ENCODE peak calls at places on chromosomes 16 and 17, in six cellular contexts. One of them, this sample, is unnamed. For H3K36me3 and H3K9me2, the result is how much of the 10 kb centered on the place peaks cover.

GRCh38 chr17:44829558-44830358 is at the start of gene GJC1:
- DNase-seq in PC-3: peak
- DNase-seq in HCT116: no peak
- DNase-seq in MM.1S: peak
- DNase-seq in GM23338: peak
- DNase-seq in OCI-LY7: peak
- DNase-seq in this sample: no peak

GRCh38 chr16:25625620-25626019 is 66.1 kb upstream of the HS3ST4 start:
- DNase-seq in PC-3: no peak
- DNase-seq in GM23338: no peak
- DNase-seq in OCI-LY7: no peak
- DNase-seq in HCT116: no peak
- DNase-seq in MM.1S: no peak
- DNase-seq in this sample: no peak

GRCh38 chr16:50396770-50397525 is 28.2 kb upstream of the BRD7 start:
- DNase-seq in GM23338: no peak
- DNase-seq in HCT116: peak
- DNase-seq in OCI-LY7: no peak
- DNase-seq in PC-3: peak
- DNase-seq in MM.1S: no peak
- DNase-seq in this sample: peak

GRCh38 chr16:83899272-83899897 is 470 bp downstream of the MLYCD start:
- DNase-seq in MM.1S: peak
- DNase-seq in GM23338: peak
- DNase-seq in PC-3: peak
- DNase-seq in HCT116: no peak
- DNase-seq in OCI-LY7: peak
- DNase-seq in this sample: peak

GRCh38 chr16:4375717-4376116 is 4.1 kb downstream of the VASN start:
- DNase-seq in OCI-LY7: no peak
- DNase-seq in MM.1S: no peak
- DNase-seq in HCT116: no peak
- DNase-seq in GM23338: no peak
- DNase-seq in PC-3: no peak
- DNase-seq in this sample: peak

GRCh38 chr17:81317992-81318391 is 22.9 kb upstream of the SLC38A10 start:
- DNase-seq in HCT116: no peak
- DNase-seq in OCI-LY7: no peak
- DNase-seq in MM.1S: no peak
- DNase-seq in GM23338: peak
- DNase-seq in PC-3: no peak
- DNase-seq in this sample: no peak

GRCh38 chr16:71472041-71472440 is 10.0 kb upstream of the ZNF23 start:
- DNase-seq in HCT116: no peak
- DNase-seq in PC-3: no peak
- DNase-seq in MM.1S: no peak
- DNase-seq in OCI-LY7: no peak
- DNase-seq in GM23338: no peak
- DNase-seq in this sample: no peak

GRCh38 chr16:15958703-15959348 is 9.4 kb downstream of the ABCC1 start:
- DNase-seq in MM.1S: no peak
- DNase-seq in OCI-LY7: no peak
- DNase-seq in HCT116: no peak
- DNase-seq in GM23338: no peak
- DNase-seq in PC-3: no peak
- DNase-seq in this sample: no peak

GRCh38 chr17:76384222-76384986 is at the start of gene SPHK1:
- DNase-seq in GM23338: peak
- DNase-seq in PC-3: peak
- DNase-seq in MM.1S: peak
- DNase-seq in OCI-LY7: peak
- DNase-seq in HCT116: peak
- DNase-seq in this sample: peak

GRCh38 chr17:59121901-59122480 is 15.3 kb upstream of the TRIM37 start:
- DNase-seq in OCI-LY7: no peak
- DNase-seq in HCT116: no peak
- DNase-seq in PC-3: no peak
- DNase-seq in GM23338: no peak
- DNase-seq in MM.1S: no peak
- DNase-seq in this sample: no peak

GRCh38 chr16:19926449-19927390 is 42.1 kb upstream of the GPRC5B start:
- DNase-seq in GM23338: no peak
- DNase-seq in PC-3: peak
- DNase-seq in MM.1S: no peak
- DNase-seq in HCT116: peak
- DNase-seq in OCI-LY7: no peak
- DNase-seq in this sample: no peak

GRCh38 chr17:67241719-67242341 is 3.2 kb downstream of the HELZ start:
- DNase-seq in PC-3: no peak
- DNase-seq in OCI-LY7: no peak
- DNase-seq in GM23338: no peak
- DNase-seq in HCT116: no peak
- DNase-seq in MM.1S: no peak
- DNase-seq in this sample: no peak

GRCh38 chr17:27578718-27579085 is 52.3 kb upstream of the LGALS9 start:
- DNase-seq in PC-3: no peak
- DNase-seq in GM23338: no peak
- DNase-seq in HCT116: no peak
- DNase-seq in OCI-LY7: no peak
- DNase-seq in MM.1S: no peak
- DNase-seq in this sample: no peak

GRCh38 chr17:54177606-54178308 is 355.0 kb downstream of the KIF2B start:
- DNase-seq in MM.1S: peak
- DNase-seq in OCI-LY7: no peak
- DNase-seq in PC-3: no peak
- DNase-seq in HCT116: no peak
- DNase-seq in GM23338: no peak
- DNase-seq in this sample: no peak

GRCh38 chr16:6427621-6428020 is 905.0 kb upstream of the RBFOX1 start:
- DNase-seq in OCI-LY7: no peak
- DNase-seq in HCT116: no peak
- DNase-seq in GM23338: no peak
- DNase-seq in MM.1S: no peak
- DNase-seq in PC-3: no peak
- DNase-seq in this sample: no peak

GRCh38 chr17:72176902-72177660 is 56.3 kb downstream of the SOX9 start:
- DNase-seq in MM.1S: no peak
- DNase-seq in OCI-LY7: no peak
- DNase-seq in HCT116: no peak
- DNase-seq in PC-3: no peak
- DNase-seq in GM23338: peak
- DNase-seq in this sample: no peak

DNA sequence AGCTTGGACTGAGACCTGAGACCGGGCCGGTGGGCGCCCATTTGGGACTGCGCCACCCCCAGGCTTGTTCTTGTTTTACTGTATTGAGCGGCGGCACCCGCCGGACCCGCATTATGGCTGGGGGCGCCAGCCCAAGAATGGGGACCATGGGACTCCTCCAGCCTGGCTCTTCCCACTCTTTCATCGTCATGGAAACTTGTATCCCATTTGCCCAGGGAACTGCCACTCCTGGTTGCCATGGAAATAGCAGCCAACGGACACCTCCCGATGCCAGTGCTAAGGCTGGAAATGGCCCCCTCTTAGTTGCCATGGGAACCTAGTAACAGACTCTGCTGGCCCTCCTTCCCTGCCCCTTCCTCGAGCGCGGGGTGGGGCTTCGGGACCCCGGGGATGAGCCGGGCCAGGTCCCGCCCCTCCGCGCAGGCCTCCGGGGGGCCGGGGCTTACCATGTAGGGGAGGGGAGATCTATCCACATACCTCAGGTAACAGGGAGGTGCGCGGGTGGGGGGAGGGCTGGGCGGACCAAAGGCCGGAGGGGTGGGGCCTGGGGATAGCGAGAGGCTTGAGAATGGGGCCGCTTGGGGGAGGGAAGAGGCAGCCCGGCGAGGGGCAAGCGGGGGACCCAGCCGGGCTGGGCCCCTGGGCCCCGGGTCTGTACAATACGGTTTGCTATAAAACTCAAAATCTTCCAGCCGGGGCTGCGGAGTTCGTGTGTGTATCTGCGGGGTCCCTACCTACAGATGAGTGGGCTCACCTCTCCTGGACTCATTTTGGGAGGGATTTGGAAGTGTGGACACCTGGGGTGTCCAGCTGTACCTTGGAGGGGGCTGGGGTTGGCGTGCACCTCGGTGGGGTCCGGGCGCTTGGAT is 547 bp upstream of the ORAI3 start:
- DNase-seq in OCI-LY7: no peak
- DNase-seq in PC-3: peak
- DNase-seq in HCT116: peak
- DNase-seq in MM.1S: no peak
- DNase-seq in GM23338: peak
- DNase-seq in this sample: peak
- H2AFZ ChIP-seq in OCI-LY7: peak
- H2AFZ ChIP-seq in PC-3: peak
- H2AFZ ChIP-seq in HCT116: no peak
- H2AFZ ChIP-seq in MM.1S: peak
- H2AFZ ChIP-seq in GM23338: no peak
- H2AFZ ChIP-seq in this sample: peak

DNA sequence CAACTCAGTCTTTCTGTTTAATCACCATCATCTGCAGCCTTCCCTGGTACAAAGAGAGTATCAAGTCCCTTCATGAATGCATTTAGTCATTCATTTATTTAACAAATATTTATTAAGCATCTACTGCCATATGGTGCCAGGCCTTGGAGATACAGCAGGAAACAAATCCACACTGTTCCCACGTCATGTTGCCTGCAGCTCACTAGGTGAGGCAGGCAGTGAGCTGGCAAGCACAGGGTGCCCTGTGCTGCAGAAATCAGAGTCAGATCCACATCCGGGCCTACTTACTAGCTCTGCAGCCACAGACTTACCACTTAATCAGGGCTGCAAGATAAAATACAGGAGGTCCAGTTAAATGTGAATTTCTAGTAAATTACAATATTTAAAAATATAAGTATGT is 38.5 kb upstream of the CES5A start:
- DNase-seq in GM23338: no peak
- DNase-seq in PC-3: no peak
- DNase-seq in HCT116: no peak
- DNase-seq in MM.1S: no peak
- DNase-seq in OCI-LY7: no peak
- DNase-seq in this sample: no peak
- H3K36me3 ChIP-seq in GM23338: under half
- H3K36me3 ChIP-seq in PC-3: under half
- H3K36me3 ChIP-seq in HCT116: under half
- H3K36me3 ChIP-seq in MM.1S: under half
- H3K36me3 ChIP-seq in OCI-LY7: under half
- H3K36me3 ChIP-seq in this sample: under half

DNA sequence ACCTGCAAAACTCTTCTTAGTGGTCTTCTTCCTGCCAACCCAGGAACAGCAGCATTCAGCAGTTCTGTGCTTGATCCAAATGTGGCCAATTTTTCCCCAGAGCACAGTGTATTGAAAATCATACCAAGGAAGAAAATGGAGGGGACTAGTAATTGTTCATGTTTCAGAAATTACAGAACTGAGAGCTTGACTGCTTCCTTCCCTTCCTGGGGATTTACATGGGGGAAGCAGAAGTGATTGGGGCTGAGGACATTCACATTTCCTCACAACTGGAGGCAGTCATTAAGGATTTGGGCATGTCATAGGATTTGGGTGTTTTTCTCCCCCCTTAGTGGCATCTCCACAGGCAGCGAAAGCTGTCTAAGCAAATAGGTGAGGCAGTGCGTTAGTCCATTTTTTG is 19.7 kb downstream of the CIITA start:
- DNase-seq in HCT116: no peak
- DNase-seq in MM.1S: no peak
- DNase-seq in PC-3: no peak
- DNase-seq in OCI-LY7: no peak
- DNase-seq in GM23338: no peak
- DNase-seq in this sample: no peak
- H3K9me2 ChIP-seq in HCT116: under half
- H3K9me2 ChIP-seq in MM.1S: under half
- H3K9me2 ChIP-seq in PC-3: under half
- H3K9me2 ChIP-seq in OCI-LY7: under half
- H3K9me2 ChIP-seq in GM23338: under half
- H3K9me2 ChIP-seq in this sample: under half

GRCh38 chr17:82765357-82765756 is 13.5 kb downstream of the TBCD start:
- DNase-seq in MM.1S: no peak
- DNase-seq in GM23338: no peak
- DNase-seq in HCT116: no peak
- DNase-seq in PC-3: no peak
- DNase-seq in OCI-LY7: no peak
- DNase-seq in this sample: no peak
- H2AFZ ChIP-seq in MM.1S: no peak
- H2AFZ ChIP-seq in GM23338: no peak
- H2AFZ ChIP-seq in HCT116: no peak
- H2AFZ ChIP-seq in PC-3: no peak
- H2AFZ ChIP-seq in OCI-LY7: no peak
- H2AFZ ChIP-seq in this sample: no peak

DNA sequence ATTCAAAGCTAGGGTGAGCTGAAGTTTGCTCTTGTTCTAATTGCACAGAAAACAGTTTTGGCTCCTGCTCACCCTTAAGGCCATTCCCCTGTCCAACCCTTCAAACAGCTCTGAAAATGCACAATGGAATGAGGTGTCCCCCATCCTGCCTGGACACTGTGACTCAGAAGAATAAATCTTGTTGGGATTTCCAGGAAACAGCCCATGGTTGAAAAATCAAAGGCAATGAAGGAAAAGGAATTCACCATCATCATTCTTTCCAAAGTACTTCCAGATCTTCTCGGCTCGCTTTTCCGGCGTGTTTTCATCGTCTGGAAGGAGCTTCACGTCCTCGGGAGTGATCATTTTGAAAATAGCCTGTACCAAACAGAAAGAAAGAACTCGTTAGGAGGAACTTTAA is 4.3 kb downstream of the RCVRN start:
- DNase-seq in PC-3: peak
- DNase-seq in GM23338: no peak
- DNase-seq in MM.1S: no peak
- DNase-seq in HCT116: no peak
- DNase-seq in OCI-LY7: no peak
- DNase-seq in this sample: no peak
- H3K36me3 ChIP-seq in PC-3: under half
- H3K36me3 ChIP-seq in GM23338: under half
- H3K36me3 ChIP-seq in MM.1S: under half
- H3K36me3 ChIP-seq in HCT116: under half
- H3K36me3 ChIP-seq in OCI-LY7: under half
- H3K36me3 ChIP-seq in this sample: under half

GRCh38 chr17:18970582-18971480 is 18.9 kb downstream of the SLC5A10 start:
- DNase-seq in GM23338: no peak
- DNase-seq in HCT116: no peak
- DNase-seq in OCI-LY7: no peak
- DNase-seq in MM.1S: no peak
- DNase-seq in PC-3: no peak
- DNase-seq in this sample: no peak
- H3K9me2 ChIP-seq in GM23338: under half
- H3K9me2 ChIP-seq in HCT116: under half
- H3K9me2 ChIP-seq in OCI-LY7: under half
- H3K9me2 ChIP-seq in MM.1S: under half
- H3K9me2 ChIP-seq in PC-3: under half
- H3K9me2 ChIP-seq in this sample: under half

GRCh38 chr16:68644715-68645493 is at the start of gene CDH3:
- DNase-seq in HCT116: peak
- DNase-seq in GM23338: peak
- DNase-seq in MM.1S: no peak
- DNase-seq in OCI-LY7: no peak
- DNase-seq in PC-3: peak
- DNase-seq in this sample: peak
- H2AFZ ChIP-seq in HCT116: peak
- H2AFZ ChIP-seq in GM23338: peak
- H2AFZ ChIP-seq in MM.1S: no peak
- H2AFZ ChIP-seq in OCI-LY7: no peak
- H2AFZ ChIP-seq in PC-3: peak
- H2AFZ ChIP-seq in this sample: peak

This sample was measured in PC-9.